ENCODE peak calls at places on chromosomes 1 and 21, in six cellular contexts. Z is K562, X is GM23338, E is WTC11, H is H1, J is GM12878. W is an unnamed sample.

GRCh38 chr1:54310439-54311328 is 95.5 kb downstream of the SSBP3 start:
- DNase-seq in Z (peak), J (no peak), H (peak), X (peak), E (peak), W (peak)

GRCh38 chr1:8285965-8286364 is 31.9 kb upstream of the SLC45A1 start:
- DNase-seq in J (no peak), H (no peak), X (no peak), Z (no peak), E (no peak), W (no peak)

GRCh38 chr1:61070054-61070453 is 12.3 kb upstream of the NFIA start:
- DNase-seq in X (no peak), H (no peak), E (no peak), J (no peak), Z (peak), W (no peak)

GRCh38 chr1:26391450-26391849 is 18.9 kb upstream of the ZNF683 start:
- DNase-seq in E (peak), Z (peak), J (no peak), H (no peak), X (peak), W (peak)

GRCh38 chr1:221683681-221684080 is 58.2 kb downstream of the DUSP10 start:
- DNase-seq in E (no peak), H (no peak), X (no peak), J (no peak), Z (no peak), W (no peak)

GRCh38 chr21:33257404-33257803 is 8.8 kb upstream of the IL10RB start:
- DNase-seq in E (no peak), J (no peak), X (no peak), Z (no peak), H (no peak), W (no peak)

GRCh38 chr1:166133276-166133841 is 33.4 kb downstream of the FAM78B start:
- DNase-seq in J (no peak), E (no peak), H (no peak), X (peak), Z (peak), W (no peak)

GRCh38 chr1:230860617-230861384 is 7.5 kb downstream of the C1orf198 start:
- DNase-seq in X (peak), H (no peak), J (no peak), E (no peak), Z (no peak), W (no peak)

GRCh38 chr1:34265396-34265795 is 88.7 kb downstream of the C1orf94 start:
- DNase-seq in J (no peak), Z (no peak), X (no peak), H (peak), E (no peak), W (no peak)

GRCh38 chr1:214107322-214108096 is 119.7 kb downstream of the PROX1 start:
- DNase-seq in E (no peak), Z (no peak), J (no peak), H (no peak), X (peak), W (no peak)

GRCh38 chr1:193706763-193707162 is 520.4 kb upstream of the B3GALT2 start:
- DNase-seq in J (no peak), X (no peak), H (no peak), E (no peak), Z (no peak), W (no peak)

GRCh38 chr1:154423303-154423987 is 18.3 kb downstream of the IL6R start:
- DNase-seq in X (no peak), H (no peak), E (no peak), J (no peak), Z (no peak), W (no peak)

GRCh38 chr1:51345300-51345687 is 14.9 kb upstream of the TTC39A start:
- DNase-seq in J (no peak), Z (no peak), H (no peak), E (no peak), X (peak), W (no peak)

GRCh38 chr1:15618685-15619525 is 1.6 kb downstream of the DDI2 start:
- DNase-seq in H (no peak), J (no peak), E (no peak), Z (no peak), X (no peak), W (peak)

GRCh38 chr1:34985063-34985770 is at the start of gene TMEM35B:
- DNase-seq in E (peak), Z (peak), H (peak), X (peak), J (no peak), W (peak)

GRCh38 chr21:31909772-31910470 is 37.1 kb downstream of the HUNK start:
- DNase-seq in X (no peak), H (no peak), Z (no peak), E (no peak), J (no peak), W (no peak)

GRCh38 chr1:176699821-176700220 is 236.8 kb downstream of the PAPPA2 start:
- DNase-seq in J (no peak), Z (no peak), H (no peak), X (no peak), E (no peak), W (no peak)

GRCh38 chr1:6378096-6378746 is 15.3 kb downstream of the ACOT7 start:
- DNase-seq in X (peak), J (no peak), Z (peak), E (peak), H (no peak), W (no peak)

GRCh38 chr1:67635055-67635809 is 49.8 kb upstream of the GADD45A start:
- DNase-seq in X (no peak), E (no peak), J (no peak), Z (no peak), H (peak), W (no peak)

GRCh38 chr1:60504206-60504868 is 430.8 kb upstream of the C1orf87 start:
- DNase-seq in J (no peak), Z (no peak), H (no peak), X (no peak), E (no peak), W (no peak)

GRCh38 chr1:224170748-224171478 is 12.1 kb upstream of the DEGS1 start:
- DNase-seq in X (peak), Z (peak), J (no peak), E (peak), H (no peak), W (peak)

GRCh38 chr1:172746091-172746949 is 87.4 kb downstream of the FASLG start:
- DNase-seq in E (no peak), Z (peak), J (peak), X (no peak), H (no peak), W (peak)

GRCh38 chr1:10306435-10306834 is 92.4 kb upstream of the PGD start:
- DNase-seq in J (no peak), H (no peak), E (no peak), Z (no peak), X (no peak), W (no peak)

GRCh38 chr1:154750681-154751665 is 119.1 kb downstream of the KCNN3 start:
- DNase-seq in J (no peak), X (no peak), H (no peak), E (no peak), Z (no peak), W (no peak)

GRCh38 chr1:32684167-32684811 is 18.3 kb downstream of the SYNC start:
- DNase-seq in J (no peak), X (no peak), H (no peak), E (no peak), Z (no peak), W (no peak)

GRCh38 chr1:60963167-60963909 is 119.0 kb upstream of the NFIA start:
- DNase-seq in E (no peak), Z (no peak), H (no peak), X (no peak), J (no peak), W (no peak)

GRCh38 chr1:22952694-22953391 is 19.8 kb downstream of the LACTBL1 start:
- DNase-seq in Z (no peak), X (peak), H (no peak), J (no peak), E (peak), W (no peak)

GRCh38 chr1:45205000-45205909 is 1.1 kb downstream of the ZSWIM5 start:
- DNase-seq in E (peak), Z (peak), H (peak), X (peak), J (no peak), W (peak)

GRCh38 chr21:32021319-32022027 is 148.7 kb downstream of the HUNK start:
- DNase-seq in X (no peak), J (no peak), E (no peak), H (no peak), Z (no peak), W (no peak)

GRCh38 chr1:179034720-179035119 is 9.0 kb downstream of the FAM20B start:
- DNase-seq in X (no peak), H (no peak), E (no peak), J (peak), Z (no peak), W (no peak)

GRCh38 chr1:119321661-119322419 is 46.7 kb upstream of the HAO2 start:
- DNase-seq in X (no peak), J (no peak), E (no peak), Z (no peak), H (peak), W (no peak)

GRCh38 chr1:39711359-39712340 is 20.4 kb upstream of the HPCAL4 start:
- DNase-seq in H (no peak), E (peak), X (peak), Z (peak), J (no peak), W (peak)

GRCh38 chr1:180020017-180020416 is 65.4 kb downstream of the CEP350 start:
- DNase-seq in Z (no peak), E (no peak), X (no peak), J (no peak), H (no peak), W (no peak)

GRCh38 chr1:18732686-18733085 is 102.0 kb downstream of the PAX7 start:
- DNase-seq in Z (no peak), X (no peak), E (no peak), J (no peak), H (no peak), W (no peak)

GRCh38 chr1:53763461-53763860 is 24.5 kb upstream of the GLIS1 start:
- DNase-seq in E (no peak), J (no peak), H (no peak), Z (no peak), X (peak), W (no peak)

GRCh38 chr1:87202922-87203655 is 125.6 kb upstream of the LMO4 start:
- DNase-seq in H (no peak), E (no peak), Z (no peak), X (no peak), J (peak), W (no peak)

GRCh38 chr1:151346082-151346768 is 827 bp downstream of the RFX5 start:
- DNase-seq in X (peak), H (no peak), J (no peak), Z (peak), E (no peak), W (no peak)

GRCh38 chr1:151342562-151342961 is 4.5 kb downstream of the RFX5 start:
- DNase-seq in X (no peak), J (no peak), H (no peak), Z (no peak), E (no peak), W (no peak)

GRCh38 chr1:151343587-151343986 is 3.5 kb downstream of the RFX5 start:
- DNase-seq in Z (no peak), X (no peak), E (no peak), H (no peak), J (no peak), W (no peak)

GRCh38 chr1:151342021-151342420 is 5.0 kb downstream of the RFX5 start:
- DNase-seq in E (no peak), H (no peak), Z (no peak), X (no peak), J (no peak), W (no peak)

GRCh38 chr1:151340870-151341754 is 5.9 kb downstream of the RFX5 start:
- DNase-seq in H (no peak), E (peak), X (peak), J (no peak), Z (peak), W (peak)
- TF ChIP-seq CREB1 in H (peak), E (no peak), X (peak), J (peak), Z (peak), W (no peak)

DNA sequence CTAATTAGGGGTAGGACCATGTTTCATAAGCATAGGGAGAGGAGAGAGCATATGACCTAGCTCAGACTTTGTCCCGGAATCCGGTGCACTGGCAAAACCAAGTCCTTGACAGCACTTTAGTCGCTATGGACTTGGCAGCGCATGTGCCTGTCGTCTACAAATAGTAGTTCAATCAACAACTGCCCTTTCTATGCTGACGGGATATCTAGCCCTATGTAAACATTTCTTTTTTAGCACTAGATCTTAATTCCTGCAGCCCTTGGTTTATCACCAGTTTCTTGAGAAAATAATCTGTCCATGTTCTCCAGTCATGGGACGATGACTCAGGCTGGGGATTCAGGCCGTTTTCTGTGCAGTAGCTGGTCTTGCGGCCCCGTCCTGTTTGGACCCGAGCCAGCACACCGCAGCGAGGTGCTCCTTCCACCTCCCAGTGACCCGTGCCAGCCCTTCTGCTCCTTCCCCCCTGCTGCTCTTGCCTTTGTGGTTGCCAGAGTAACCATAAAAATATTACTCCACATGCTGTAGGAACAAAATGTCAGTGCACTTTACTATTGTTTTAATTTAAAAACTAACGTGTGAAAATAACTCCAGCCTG is 8.6 kb upstream of the MT1HL1 start:
- DNase-seq in J (no peak), Z (peak), X (no peak), E (no peak), H (no peak), W (peak)
- TF ChIP-seq CREB1 in J (no peak), Z (no peak), X (no peak), E (no peak), H (no peak), W (no peak)

GRCh38 chr1:184241446-184241845 is 145.4 kb upstream of the C1orf21 start:
- DNase-seq in J (no peak), Z (no peak), H (no peak), X (no peak), E (no peak), W (no peak)
- TF ChIP-seq CREB1 in J (no peak), Z (no peak), H (no peak), X (no peak), E (no peak), W (no peak)

GRCh38 chr1:234911787-234912186 is 216.8 kb downstream of the TOMM20 start:
- DNase-seq in E (no peak), J (no peak), X (peak), H (no peak), Z (no peak), W (no peak)
- TF ChIP-seq CREB1 in E (no peak), J (no peak), X (no peak), H (no peak), Z (no peak), W (no peak)

DNA sequence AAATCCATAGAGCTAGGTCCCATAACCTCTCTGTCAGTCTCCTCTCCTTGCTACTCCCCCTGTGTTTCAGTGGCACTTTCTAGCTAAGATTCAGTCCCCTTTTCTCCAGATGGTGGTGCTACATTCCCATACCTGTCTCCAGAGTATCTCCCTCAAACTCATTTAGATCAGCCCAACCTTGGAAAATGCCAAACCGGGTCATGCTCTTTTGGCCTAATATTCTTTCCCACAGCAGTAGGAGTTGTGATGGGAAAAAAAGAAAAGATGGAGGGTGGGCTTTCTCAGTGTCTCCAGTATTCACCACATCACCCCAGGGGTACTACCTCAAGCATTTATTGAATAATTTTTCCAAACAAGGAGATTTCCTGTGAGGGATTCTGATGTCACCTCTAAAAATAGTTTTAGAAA is 3.2 kb upstream of the RXFP4 start:
- DNase-seq in J (peak), H (no peak), X (peak), E (no peak), Z (peak), W (peak)
- TF ChIP-seq CREB1 in J (no peak), H (no peak), X (no peak), E (no peak), Z (no peak), W (no peak)

DNA sequence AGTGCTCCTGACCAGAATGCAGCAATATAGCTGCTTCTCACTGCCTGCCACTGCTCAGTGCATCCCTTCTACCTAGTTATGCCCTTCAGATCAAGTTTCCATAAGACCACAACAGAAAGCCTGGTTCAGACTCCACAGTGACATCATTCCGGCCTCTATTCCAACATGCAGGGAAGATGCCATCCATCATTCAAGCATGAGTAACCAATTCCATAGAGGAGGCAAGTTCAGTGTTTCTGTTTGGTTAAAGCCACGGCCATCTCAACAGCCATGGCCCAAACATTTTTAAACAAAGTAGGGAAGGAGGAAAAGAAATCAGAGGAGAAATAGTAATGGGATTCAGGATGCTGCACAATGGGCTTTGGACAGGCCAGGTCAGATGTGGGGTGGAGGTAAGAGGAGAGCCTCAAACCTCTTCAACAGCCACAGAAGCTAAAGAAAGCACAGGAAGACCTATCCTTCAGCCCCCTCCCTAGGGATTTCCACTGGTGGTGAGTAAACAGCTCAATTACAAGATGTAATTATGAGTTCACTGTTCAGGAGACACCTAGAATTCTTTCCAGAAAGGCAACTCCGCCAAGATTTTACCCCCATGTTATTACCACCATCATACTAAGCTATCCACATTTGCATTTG is 484.9 kb downstream of the SETD4 start:
- DNase-seq in H (no peak), Z (no peak), X (no peak), E (no peak), J (no peak), W (no peak)
- TF ChIP-seq CREB1 in H (no peak), Z (no peak), X (no peak), E (no peak), J (no peak), W (no peak)

DNA sequence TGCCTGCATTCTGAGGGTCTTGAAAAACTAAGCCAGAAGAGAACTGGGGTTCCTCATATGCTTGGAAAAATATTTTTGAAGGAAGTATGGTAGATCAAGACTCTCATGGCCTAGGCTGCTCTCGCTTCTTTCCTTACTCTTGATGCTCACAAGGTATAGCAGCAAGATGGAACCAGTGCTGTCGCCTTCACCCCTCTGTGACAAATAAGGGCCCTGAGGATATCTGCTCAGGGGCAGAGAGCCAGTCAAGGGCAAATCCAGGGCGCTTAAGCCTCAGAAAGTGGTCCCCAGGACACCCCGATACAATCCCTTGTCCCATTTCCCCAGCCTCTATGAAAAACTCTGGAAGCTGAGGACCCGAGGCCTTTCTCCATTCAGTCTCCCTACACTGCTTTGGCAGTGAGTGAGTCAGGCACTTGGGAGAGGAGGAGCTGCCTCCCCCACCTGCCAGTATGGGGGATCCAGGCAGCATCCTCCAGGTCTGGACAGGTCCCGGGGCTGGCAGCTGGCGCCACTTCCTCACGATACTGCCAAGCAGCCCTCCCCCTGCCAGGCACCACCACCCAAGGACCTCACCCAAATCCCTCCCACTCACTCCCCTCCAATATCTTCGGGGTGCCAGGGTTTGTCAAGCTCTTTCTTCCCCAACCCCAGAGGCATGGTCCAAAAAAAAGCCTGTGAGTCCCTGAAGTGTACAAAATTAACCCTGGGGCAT is 1.3 kb downstream of the IGSF9 start:
- DNase-seq in J (no peak), H (no peak), X (no peak), Z (no peak), E (no peak), W (no peak)
- TF ChIP-seq CREB1 in J (no peak), H (no peak), X (no peak), Z (no peak), E (no peak), W (no peak)

GRCh38 chr1:207040181-207040533 is 7.6 kb upstream of the C1orf116 start:
- DNase-seq in E (no peak), X (no peak), J (no peak), Z (no peak), H (no peak), W (no peak)
- TF ChIP-seq CREB1 in E (no peak), X (no peak), J (no peak), Z (no peak), H (no peak), W (no peak)